ENCODE peak calls at places on chromosomes 3 and 15, in six cellular contexts. F is left ventricle myocardium inferior, E is neural progenitor cell, C is mesenchymal stem cell, P is lower lobe of right lung, T is upper lobe of left lung. V is an unnamed sample.

GRCh38 chr3:54476876-54477275 is 354.5 kb downstream of the CACNA2D3 start:
- DNase-seq in F (no peak), E (no peak), C (no peak), P (no peak), T (no peak), V (no peak)

GRCh38 chr3:143234521-143234920 is 115.0 kb downstream of the CHST2 start:
- DNase-seq in F (no peak), E (no peak), C (peak; percentile 22), P (no peak), T (no peak), V (no peak)

GRCh38 chr3:156739976-156740375 is 65.6 kb downstream of the TIPARP start:
- DNase-seq in F (no peak), E (no peak), C (no peak), P (no peak), T (no peak), V (no peak)

GRCh38 chr15:35522061-35522460 is 23.9 kb downstream of the DPH6 start:
- DNase-seq in F (no peak), E (no peak), C (peak; percentile 66), P (no peak), T (no peak), V (no peak)

GRCh38 chr15:91963051-91963450 is 109.5 kb downstream of the SLCO3A1 start:
- DNase-seq in F (no peak), E (peak; percentile 50), C (no peak), P (no peak), T (no peak), V (no peak)

GRCh38 chr3:127753898-127754410 is 68.4 kb downstream of the MGLL start:
- DNase-seq in F (no peak), E (no peak), C (no peak), P (peak; percentile 65), T (peak; percentile 71), V (no peak)

GRCh38 chr3:18124501-18124900 is 300.6 kb downstream of the SATB1 start:
- DNase-seq in F (no peak), E (no peak), C (peak; percentile 3), P (no peak), T (no peak), V (no peak)

GRCh38 chr3:101155828-101156227 is 162.6 kb upstream of the ABI3BP start:
- DNase-seq in F (peak; percentile 18), E (no peak), C (no peak), P (no peak), T (no peak), V (no peak)

GRCh38 chr3:108401836-108402235 is 105.5 kb downstream of the HHLA2 start:
- DNase-seq in F (no peak), E (no peak), C (no peak), P (no peak), T (no peak), V (no peak)

GRCh38 chr3:134362221-134362620 is 12.0 kb downstream of the AMOTL2 start:
- DNase-seq in F (no peak), E (no peak), C (no peak), P (peak; percentile 12), T (no peak), V (peak; percentile 16)

GRCh38 chr3:146404451-146404850 is 64.9 kb downstream of the PLSCR2 start:
- DNase-seq in F (no peak), E (no peak), C (no peak), P (no peak), T (no peak), V (no peak)

GRCh38 chr15:43903864-43904290 is 77.1 kb downstream of the WDR76 start:
- DNase-seq in F (no peak), E (peak; percentile 90), C (peak; percentile 73), P (no peak), T (no peak), V (no peak)

GRCh38 chr3:80771085-80771484 is 990.4 kb downstream of the GBE1 start:
- DNase-seq in F (no peak), E (no peak), C (no peak), P (no peak), T (no peak), V (no peak)

GRCh38 chr15:36632196-36632595 is 52.8 kb downstream of the CDIN1 start:
- DNase-seq in F (no peak), E (no peak), C (peak; percentile 49), P (no peak), T (no peak), V (no peak)

GRCh38 chr15:70976856-70977255 is 84.2 kb downstream of the LRRC49 start:
- DNase-seq in F (no peak), E (no peak), C (no peak), P (no peak), T (no peak), V (no peak)

GRCh38 chr3:132787616-132788015 is 65.4 kb upstream of the NPHP3 start:
- DNase-seq in F (no peak), E (no peak), C (peak; percentile 72), P (no peak), T (no peak), V (no peak)

DNA sequence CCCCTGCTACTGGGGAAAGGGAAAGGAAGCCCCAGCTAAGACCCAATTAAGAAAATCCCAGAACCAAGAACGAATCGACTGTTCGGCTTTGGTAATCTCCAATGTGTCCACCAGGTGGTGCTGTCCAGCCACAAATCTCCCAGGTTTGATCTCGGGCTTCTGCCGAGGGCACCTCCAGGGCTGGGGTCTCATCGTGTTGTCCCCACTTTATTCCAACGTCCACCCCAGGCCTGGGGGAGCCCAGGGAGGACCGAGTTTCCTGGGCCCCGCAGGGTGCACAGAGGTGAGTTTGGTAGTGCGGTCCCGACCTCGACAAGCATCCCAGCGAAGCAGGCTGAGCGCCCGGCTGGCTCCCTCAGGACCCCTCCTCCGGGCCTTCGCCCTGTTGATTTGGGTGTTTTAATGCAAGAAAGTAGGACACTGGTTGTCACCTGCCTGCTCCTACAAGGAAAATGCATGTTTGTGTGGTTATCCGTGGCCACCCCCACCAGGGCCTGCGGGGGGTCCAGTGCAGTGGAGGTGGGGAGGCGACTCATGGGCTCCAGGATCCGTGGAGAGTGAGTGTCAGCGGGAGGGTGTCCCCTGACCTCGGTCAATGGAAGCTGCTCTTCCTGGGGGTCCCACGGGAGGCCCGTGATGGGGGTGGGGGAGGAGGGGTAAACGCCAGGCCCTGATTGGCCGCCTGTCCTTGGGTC is 185.0 kb downstream of the GOLGA6L6 start:
- DNase-seq in F (peak; percentile 54), E (no peak), C (peak; percentile 41), P (peak; percentile 73), T (peak; percentile 90), V (peak; percentile 79)
- H3K9me3 ChIP-seq in F (no peaks in the 10 kb centered on the region), E (peaks cover 82% of the 10 kb centered on the region), C (no peaks in the 10 kb centered on the region), P (no peaks in the 10 kb centered on the region), T (no peaks in the 10 kb centered on the region), V (no peaks in the 10 kb centered on the region)

GRCh38 chr15:25175033-25175788 is 220.4 kb downstream of the SNRPN start:
- DNase-seq in F (peak; percentile 1), E (no peak), C (no peak), P (peak; percentile 15), T (no peak), V (peak; percentile 51)
- H3K9me3 ChIP-seq in F (peaks cover 95% of the 10 kb centered on the region), E (no peaks in the 10 kb centered on the region), C (peaks cover 12% of the 10 kb centered on the region), P (peaks cover 55% of the 10 kb centered on the region), T (peaks cover 25% of the 10 kb centered on the region), V (peaks cover 26% of the 10 kb centered on the region)

GRCh38 chr15:24858737-24859601 is 95.8 kb upstream of the SNRPN start:
- DNase-seq in F (no peak), E (peak; percentile 80), C (peak; percentile 51), P (no peak), T (no peak), V (no peak)
- H3K9me3 ChIP-seq in F (no peaks in the 10 kb centered on the region), E (no peaks in the 10 kb centered on the region), C (peaks cover 14% of the 10 kb centered on the region), P (no peaks in the 10 kb centered on the region), T (no peaks in the 10 kb centered on the region), V (no peaks in the 10 kb centered on the region)

GRCh38 chr3:191388823-191389222 is 58.5 kb upstream of the UTS2B start:
- DNase-seq in F (no peak), E (no peak), C (no peak), P (no peak), T (no peak), V (no peak)
- H3K9me3 ChIP-seq in F (no peaks in the 10 kb centered on the region), E (no peaks in the 10 kb centered on the region), C (no peaks in the 10 kb centered on the region), P (no peaks in the 10 kb centered on the region), T (no peaks in the 10 kb centered on the region), V (no peaks in the 10 kb centered on the region)